ENCODE peak calls at places on chromosomes 5 and 9, in eight cellular contexts. One of them, this sample, is unnamed.
A peak's percentile ranks its signal among the peaks of the same experiment; 100 is the strongest.

GRCh38 chr5:76401801-76402250 is 1.3 kb upstream of the IQGAP2 start:
- DNase-seq in GM23248: no peak
- DNase-seq in A549: no peak
- DNase-seq in aorta: no peak
- DNase-seq in breast epithelium: no peak
- DNase-seq in uterus: no peak
- DNase-seq in Peyer's patch: no peak
- DNase-seq in left ventricle myocardium inferior: no peak
- DNase-seq in this sample: peak; percentile 13

GRCh38 chr9:18910858-18911257 is 122.2 kb downstream of the SAXO1 start:
- DNase-seq in Peyer's patch: no peak
- DNase-seq in GM23248: no peak
- DNase-seq in breast epithelium: no peak
- DNase-seq in left ventricle myocardium inferior: no peak
- DNase-seq in aorta: no peak
- DNase-seq in A549: no peak
- DNase-seq in uterus: no peak
- DNase-seq in this sample: no peak

GRCh38 chr5:124592891-124593290 is 153.5 kb downstream of the ZNF608 start:
- DNase-seq in left ventricle myocardium inferior: no peak
- DNase-seq in GM23248: no peak
- DNase-seq in breast epithelium: no peak
- DNase-seq in Peyer's patch: no peak
- DNase-seq in A549: no peak
- DNase-seq in uterus: no peak
- DNase-seq in aorta: no peak
- DNase-seq in this sample: no peak

GRCh38 chr9:33466565-33467495 is 6.9 kb downstream of the NOL6 start:
- DNase-seq in uterus: peak; percentile 59
- DNase-seq in A549: peak; percentile 55
- DNase-seq in GM23248: peak; percentile 55
- DNase-seq in left ventricle myocardium inferior: peak; percentile 53
- DNase-seq in Peyer's patch: peak; percentile 87
- DNase-seq in aorta: peak; percentile 88
- DNase-seq in breast epithelium: no peak
- DNase-seq in this sample: peak; percentile 54

GRCh38 chr5:174724484-174725260 is at the start of gene MSX2:
- DNase-seq in left ventricle myocardium inferior: peak; percentile 89
- DNase-seq in Peyer's patch: peak; percentile 91
- DNase-seq in A549: peak; percentile 88
- DNase-seq in breast epithelium: peak; percentile 85
- DNase-seq in uterus: peak; percentile 66
- DNase-seq in GM23248: peak; percentile 97
- DNase-seq in aorta: peak; percentile 96
- DNase-seq in this sample: peak; percentile 5

GRCh38 chr5:150353395-150353675 is 4.2 kb upstream of the TCOF1 start:
- DNase-seq in left ventricle myocardium inferior: no peak
- DNase-seq in A549: no peak
- DNase-seq in breast epithelium: no peak
- DNase-seq in GM23248: no peak
- DNase-seq in aorta: no peak
- DNase-seq in uterus: no peak
- DNase-seq in Peyer's patch: no peak
- DNase-seq in this sample: no peak

GRCh38 chr9:136444102-136444501 is 4.5 kb upstream of the INPP5E start:
- DNase-seq in Peyer's patch: no peak
- DNase-seq in uterus: no peak
- DNase-seq in A549: no peak
- DNase-seq in breast epithelium: no peak
- DNase-seq in aorta: no peak
- DNase-seq in GM23248: no peak
- DNase-seq in left ventricle myocardium inferior: no peak
- DNase-seq in this sample: no peak

GRCh38 chr9:33024126-33024965 is 727 bp upstream of the DNAJA1 start:
- DNase-seq in GM23248: peak; percentile 83
- DNase-seq in A549: peak; percentile 35
- DNase-seq in left ventricle myocardium inferior: no peak
- DNase-seq in Peyer's patch: no peak
- DNase-seq in breast epithelium: no peak
- DNase-seq in aorta: no peak
- DNase-seq in uterus: no peak
- DNase-seq in this sample: no peak

GRCh38 chr5:11619339-11620028 is 284.8 kb downstream of the CTNND2 start:
- DNase-seq in GM23248: peak; percentile 0
- DNase-seq in breast epithelium: no peak
- DNase-seq in left ventricle myocardium inferior: no peak
- DNase-seq in aorta: no peak
- DNase-seq in Peyer's patch: no peak
- DNase-seq in uterus: no peak
- DNase-seq in A549: peak; percentile 33
- DNase-seq in this sample: no peak

GRCh38 chr9:130636648-130637020 is 27.8 kb upstream of the PRDM12 start:
- DNase-seq in uterus: no peak
- DNase-seq in aorta: peak; percentile 21
- DNase-seq in left ventricle myocardium inferior: no peak
- DNase-seq in breast epithelium: no peak
- DNase-seq in Peyer's patch: no peak
- DNase-seq in A549: no peak
- DNase-seq in GM23248: no peak
- DNase-seq in this sample: no peak

GRCh38 chr9:120080781-120081180 is 499.2 kb downstream of the CDK5RAP2 start:
- DNase-seq in GM23248: no peak
- DNase-seq in A549: no peak
- DNase-seq in uterus: no peak
- DNase-seq in left ventricle myocardium inferior: no peak
- DNase-seq in breast epithelium: no peak
- DNase-seq in Peyer's patch: no peak
- DNase-seq in aorta: no peak
- DNase-seq in this sample: no peak

GRCh38 chr5:80255425-80255751 is 460 bp downstream of the SERINC5 start:
- DNase-seq in breast epithelium: peak; percentile 26
- DNase-seq in uterus: peak; percentile 53
- DNase-seq in A549: peak; percentile 51
- DNase-seq in left ventricle myocardium inferior: peak; percentile 69
- DNase-seq in aorta: peak; percentile 91
- DNase-seq in Peyer's patch: peak; percentile 87
- DNase-seq in GM23248: peak; percentile 87
- DNase-seq in this sample: peak; percentile 23

GRCh38 chr5:142032747-142033631 is 20.2 kb upstream of the GNPDA1 start:
- DNase-seq in A549: no peak
- DNase-seq in GM23248: no peak
- DNase-seq in breast epithelium: no peak
- DNase-seq in Peyer's patch: no peak
- DNase-seq in left ventricle myocardium inferior: no peak
- DNase-seq in uterus: no peak
- DNase-seq in aorta: no peak
- DNase-seq in this sample: no peak

GRCh38 chr5:176837707-176838115 is 27.4 kb downstream of the UNC5A start:
- DNase-seq in Peyer's patch: peak; percentile 79
- DNase-seq in uterus: peak; percentile 77
- DNase-seq in GM23248: peak; percentile 92
- DNase-seq in aorta: peak; percentile 96
- DNase-seq in A549: peak; percentile 83
- DNase-seq in breast epithelium: peak; percentile 59
- DNase-seq in left ventricle myocardium inferior: peak; percentile 90
- DNase-seq in this sample: no peak

GRCh38 chr9:124351672-124352468 is 63.4 kb downstream of the PSMB7 start:
- DNase-seq in left ventricle myocardium inferior: no peak
- DNase-seq in uterus: no peak
- DNase-seq in aorta: peak; percentile 74
- DNase-seq in Peyer's patch: no peak
- DNase-seq in breast epithelium: no peak
- DNase-seq in A549: no peak
- DNase-seq in GM23248: no peak
- DNase-seq in this sample: no peak

GRCh38 chr5:12413585-12413984 is 509.3 kb upstream of the CTNND2 start:
- DNase-seq in GM23248: no peak
- DNase-seq in aorta: no peak
- DNase-seq in uterus: no peak
- DNase-seq in breast epithelium: no peak
- DNase-seq in A549: no peak
- DNase-seq in Peyer's patch: no peak
- DNase-seq in left ventricle myocardium inferior: no peak
- DNase-seq in this sample: no peak

GRCh38 chr9:110514861-110515260 is 64.7 kb downstream of the SVEP1 start:
- DNase-seq in Peyer's patch: no peak
- DNase-seq in breast epithelium: no peak
- DNase-seq in aorta: no peak
- DNase-seq in uterus: no peak
- DNase-seq in GM23248: no peak
- DNase-seq in left ventricle myocardium inferior: no peak
- DNase-seq in A549: no peak
- DNase-seq in this sample: no peak

GRCh38 chr9:128118971-128119665 is 8.4 kb downstream of the PTGES2 start:
- DNase-seq in breast epithelium: no peak
- DNase-seq in uterus: no peak
- DNase-seq in aorta: peak; percentile 56
- DNase-seq in left ventricle myocardium inferior: no peak
- DNase-seq in A549: no peak
- DNase-seq in GM23248: no peak
- DNase-seq in Peyer's patch: peak; percentile 39
- DNase-seq in this sample: no peak

GRCh38 chr5:98705841-98706240 is 67.6 kb upstream of the RGMB start:
- DNase-seq in Peyer's patch: no peak
- DNase-seq in aorta: no peak
- DNase-seq in uterus: no peak
- DNase-seq in A549: no peak
- DNase-seq in GM23248: peak; percentile 23
- DNase-seq in left ventricle myocardium inferior: no peak
- DNase-seq in breast epithelium: no peak
- DNase-seq in this sample: no peak
- H3K9me3 ChIP-seq in Peyer's patch: peaks cover 3% of the 10 kb centered on the region
- H3K9me3 ChIP-seq in aorta: peaks cover 5% of the 10 kb centered on the region
- H3K9me3 ChIP-seq in uterus: no peaks in the 10 kb centered on the region
- H3K9me3 ChIP-seq in A549: no peaks in the 10 kb centered on the region
- H3K9me3 ChIP-seq in GM23248: no peaks in the 10 kb centered on the region
- H3K9me3 ChIP-seq in left ventricle myocardium inferior: peaks cover 58% of the 10 kb centered on the region
- H3K9me3 ChIP-seq in breast epithelium: no peaks in the 10 kb centered on the region
- H3K9me3 ChIP-seq in this sample: no peaks in the 10 kb centered on the region

GRCh38 chr5:122076023-122076422 is 2.0 kb downstream of the LOX start:
- DNase-seq in left ventricle myocardium inferior: no peak
- DNase-seq in GM23248: peak; percentile 68
- DNase-seq in uterus: no peak
- DNase-seq in breast epithelium: no peak
- DNase-seq in Peyer's patch: no peak
- DNase-seq in A549: no peak
- DNase-seq in aorta: no peak
- DNase-seq in this sample: no peak

GRCh38 chr5:122077451-122078115 is 476 bp downstream of the LOX start:
- DNase-seq in breast epithelium: no peak
- DNase-seq in GM23248: peak; percentile 77
- DNase-seq in A549: peak; percentile 4
- DNase-seq in uterus: no peak
- DNase-seq in aorta: peak; percentile 83
- DNase-seq in left ventricle myocardium inferior: no peak
- DNase-seq in Peyer's patch: peak; percentile 55
- DNase-seq in this sample: no peak

GRCh38 chr5:122078116-122078865 is at the start of gene LOX:
- DNase-seq in uterus: peak; percentile 85
- DNase-seq in A549: peak; percentile 13
- DNase-seq in Peyer's patch: peak; percentile 57
- DNase-seq in aorta: peak; percentile 89
- DNase-seq in breast epithelium: peak; percentile 66
- DNase-seq in GM23248: peak; percentile 98
- DNase-seq in left ventricle myocardium inferior: peak; percentile 71
- DNase-seq in this sample: no peak

GRCh38 chr5:122073864-122074263 is 4.2 kb downstream of the LOX start:
- DNase-seq in breast epithelium: no peak
- DNase-seq in A549: no peak
- DNase-seq in Peyer's patch: no peak
- DNase-seq in left ventricle myocardium inferior: no peak
- DNase-seq in uterus: no peak
- DNase-seq in GM23248: no peak
- DNase-seq in aorta: no peak
- DNase-seq in this sample: no peak

GRCh38 chr5:122076669-122077450 is 1.2 kb downstream of the LOX start:
- DNase-seq in aorta: peak; percentile 94
- DNase-seq in A549: peak; percentile 73
- DNase-seq in uterus: peak; percentile 77
- DNase-seq in breast epithelium: peak; percentile 69
- DNase-seq in Peyer's patch: peak; percentile 66
- DNase-seq in GM23248: peak; percentile 83
- DNase-seq in left ventricle myocardium inferior: peak; percentile 71
- DNase-seq in this sample: no peak
- H3K4me3 ChIP-seq in aorta: peak overlapping the region; percentile 78
- H3K4me3 ChIP-seq in A549: peak overlapping the region; percentile 55
- H3K4me3 ChIP-seq in uterus: peak overlapping the region; percentile 52
- H3K4me3 ChIP-seq in breast epithelium: peak overlapping the region; percentile 69
- H3K4me3 ChIP-seq in Peyer's patch: peak overlapping the region; percentile 49
- H3K4me3 ChIP-seq in GM23248: peak overlapping the region; percentile 94
- H3K4me3 ChIP-seq in left ventricle myocardium inferior: peak overlapping the region; percentile 75
- H3K4me3 ChIP-seq in this sample: peak overlapping the region; percentile 42

GRCh38 chr5:178941361-178941760 is 363 bp downstream of the ZNF454 start:
- DNase-seq in A549: no peak
- DNase-seq in GM23248: peak; percentile 54
- DNase-seq in uterus: peak; percentile 37
- DNase-seq in Peyer's patch: peak; percentile 48
- DNase-seq in left ventricle myocardium inferior: peak; percentile 30
- DNase-seq in breast epithelium: no peak
- DNase-seq in aorta: peak; percentile 75
- DNase-seq in this sample: no peak

DNA sequence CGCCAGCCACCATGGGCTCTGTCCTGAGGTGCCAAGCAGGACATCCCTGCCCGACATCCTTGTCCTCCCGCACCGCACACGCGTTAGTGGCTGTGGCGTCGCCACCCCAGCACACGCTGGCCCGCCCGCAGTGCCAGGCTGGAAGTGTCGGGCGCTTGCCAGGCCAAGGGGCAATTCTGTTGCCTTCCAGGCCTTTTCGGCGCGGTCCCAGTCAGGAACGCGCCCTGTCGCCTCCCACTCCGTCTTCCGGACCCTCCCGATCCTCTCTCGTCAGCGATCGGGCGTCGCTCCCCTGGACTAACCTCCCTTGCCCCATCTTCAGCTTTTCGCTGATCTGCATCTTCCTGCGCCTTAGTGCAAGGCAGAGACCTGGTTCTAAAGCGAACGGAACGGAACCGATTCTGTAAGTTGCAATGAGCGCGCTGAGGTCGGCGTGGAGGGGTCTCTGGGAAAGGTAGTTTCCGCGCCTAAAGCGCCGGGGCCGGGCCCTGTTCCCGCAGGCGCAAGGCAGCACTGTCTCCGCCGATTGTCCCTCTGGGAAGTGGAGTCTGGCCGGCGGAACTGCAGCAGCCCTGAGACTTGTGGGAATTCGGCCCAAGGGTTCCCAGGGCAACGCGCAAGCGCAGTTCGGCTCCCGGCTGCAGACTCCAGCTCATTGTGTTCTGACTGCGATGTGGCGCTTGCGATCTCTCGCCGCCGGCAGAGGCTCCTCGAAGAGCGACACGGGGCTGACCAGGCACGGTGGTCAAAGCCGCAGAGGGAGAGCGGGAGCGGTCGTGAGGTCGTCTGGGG is at the start of gene ZNF454:
- DNase-seq in A549: no peak
- DNase-seq in uterus: peak; percentile 93
- DNase-seq in aorta: peak; percentile 96
- DNase-seq in Peyer's patch: peak; percentile 87
- DNase-seq in breast epithelium: peak; percentile 81
- DNase-seq in left ventricle myocardium inferior: peak; percentile 93
- DNase-seq in GM23248: peak; percentile 94
- DNase-seq in this sample: no peak
- H3K9me3 ChIP-seq in A549: peaks cover 44% of the 10 kb centered on the region
- H3K9me3 ChIP-seq in uterus: no peaks in the 10 kb centered on the region
- H3K9me3 ChIP-seq in aorta: peaks cover 11% of the 10 kb centered on the region
- H3K9me3 ChIP-seq in Peyer's patch: peaks cover 50% of the 10 kb centered on the region
- H3K9me3 ChIP-seq in breast epithelium: peaks cover 40% of the 10 kb centered on the region
- H3K9me3 ChIP-seq in left ventricle myocardium inferior: peaks cover 57% of the 10 kb centered on the region
- H3K9me3 ChIP-seq in GM23248: peaks cover 3% of the 10 kb centered on the region
- H3K9me3 ChIP-seq in this sample: peaks cover 51% of the 10 kb centered on the region

GRCh38 chr9:37675661-37676060 is 24.9 kb downstream of the FRMPD1 start:
- DNase-seq in A549: no peak
- DNase-seq in GM23248: no peak
- DNase-seq in aorta: no peak
- DNase-seq in left ventricle myocardium inferior: no peak
- DNase-seq in breast epithelium: no peak
- DNase-seq in Peyer's patch: no peak
- DNase-seq in uterus: no peak
- DNase-seq in this sample: no peak
- H3K4me3 ChIP-seq in A549: no peak overlapping the region
- H3K4me3 ChIP-seq in GM23248: no peak overlapping the region
- H3K4me3 ChIP-seq in aorta: no peak overlapping the region
- H3K4me3 ChIP-seq in left ventricle myocardium inferior: no peak overlapping the region
- H3K4me3 ChIP-seq in breast epithelium: no peak overlapping the region
- H3K4me3 ChIP-seq in Peyer's patch: no peak overlapping the region
- H3K4me3 ChIP-seq in uterus: no peak overlapping the region
- H3K4me3 ChIP-seq in this sample: no peak overlapping the region